ENCODE peak calls at places on chromosome 19, in four cellular contexts. Y, G, V and I are unnamed samples.
A peak's percentile ranks its signal among the peaks of the same experiment; 100 is the strongest.

GRCh38 chr19:1113278-1113985 is 9.6 kb downstream of the GPX4 start:
- DNase-seq in G (peak; percentile 84), V (peak; percentile 98), Y (peak; percentile 93), I (peak; percentile 95)

GRCh38 chr19:840519-841206 is at the start of gene PRTN3:
- DNase-seq in V (no peak), G (no peak), Y (no peak), I (no peak)

GRCh38 chr19:10516671-10517286 is 468 bp downstream of the S1PR5 start:
- DNase-seq in V (no peak), G (no peak), Y (no peak), I (no peak)

GRCh38 chr19:9597027-9597426 is 12.7 kb upstream of the ZNF121 start:
- DNase-seq in V (no peak), G (no peak), Y (peak; percentile 94), I (no peak)

GRCh38 chr19:45640849-45641273 is 1.7 kb upstream of the EML2 start:
- DNase-seq in G (no peak), V (peak; percentile 73), Y (no peak), I (peak; percentile 79)

GRCh38 chr19:4390862-4391693 is 9.3 kb downstream of the SH3GL1 start:
- DNase-seq in G (no peak), Y (peak; percentile 61), V (no peak), I (no peak)

GRCh38 chr19:11203194-11204075 is 6.1 kb upstream of the KANK2 start:
- DNase-seq in G (peak; percentile 42), Y (peak; percentile 87), V (peak; percentile 71), I (peak; percentile 48)

GRCh38 chr19:44869728-44870470 is 21.2 kb upstream of the TOMM40 start:
- DNase-seq in G (no peak), V (no peak), Y (peak; percentile 92), I (no peak)

GRCh38 chr19:33685541-33685940 is 63.8 kb downstream of the CHST8 start:
- DNase-seq in Y (no peak), V (peak; percentile 4), G (no peak), I (no peak)

GRCh38 chr19:37468961-37469777 is at the start of gene ZNF570:
- DNase-seq in G (peak; percentile 92), Y (peak; percentile 84), V (peak; percentile 92), I (peak; percentile 92)

GRCh38 chr19:49362048-49362925 is at the start of gene TEAD2:
- DNase-seq in V (peak; percentile 79), G (no peak), Y (peak; percentile 22), I (peak; percentile 12)

GRCh38 chr19:27745978-27746542 is 1466.9 kb downstream of the UQCRFS1 start:
- DNase-seq in V (no peak), G (no peak), Y (no peak), I (no peak)

GRCh38 chr19:3065675-3066357 is 3.5 kb upstream of the TLE5 start:
- DNase-seq in G (no peak), V (peak; percentile 64), Y (no peak), I (no peak)

GRCh38 chr19:610801-611505 is 21.3 kb downstream of the HCN2 start:
- DNase-seq in G (peak; percentile 79), Y (peak; percentile 72), V (no peak), I (peak; percentile 75)

GRCh38 chr19:41694831-41695635 is 7.0 kb upstream of the CEACAM7 start:
- DNase-seq in G (no peak), Y (no peak), V (peak; percentile 9), I (no peak)

DNA sequence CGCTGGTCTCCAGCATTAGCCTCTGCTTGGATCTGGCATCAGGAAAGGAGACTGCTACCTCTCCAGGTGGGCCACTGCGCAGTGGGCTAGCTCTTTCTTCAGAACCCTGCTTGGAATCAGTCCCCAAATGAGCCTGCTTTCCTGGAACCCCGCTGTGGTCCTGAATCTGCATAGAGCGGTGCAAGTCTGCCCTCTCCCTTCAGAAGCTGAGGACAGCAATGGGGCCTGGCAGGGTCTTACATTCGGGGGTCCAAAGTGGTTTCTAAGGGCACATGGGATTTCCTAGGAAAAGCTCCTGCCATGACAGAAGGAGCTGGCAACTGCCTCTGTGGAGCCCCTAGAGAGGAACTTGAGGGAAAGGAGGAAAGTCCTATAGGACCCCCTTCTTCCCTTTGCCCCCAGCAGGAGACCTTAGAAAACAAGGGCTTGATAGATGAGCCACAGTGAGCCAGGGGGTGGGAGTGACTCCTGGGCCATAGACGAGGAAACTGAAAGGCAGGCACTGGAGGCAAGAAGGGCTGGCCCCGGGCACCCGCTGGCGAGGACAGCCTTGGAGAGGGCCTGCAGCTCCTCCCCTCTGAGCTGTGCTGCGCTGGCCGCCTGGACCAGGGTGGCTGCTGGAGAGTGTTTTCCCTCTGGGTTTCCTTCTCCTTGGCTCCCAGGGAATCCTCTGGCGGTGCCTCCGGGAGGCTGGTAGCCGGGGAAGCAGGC is 1.4 kb upstream of the VSTM2B start:
- DNase-seq in V (peak; percentile 12), Y (no peak), G (no peak), I (no peak)
- TF ChIP-seq CTCF in V (no peak), Y (no peak), G (no peak), I (no peak)

GRCh38 chr19:48006762-48007161 is 12.3 kb downstream of the ELSPBP1 start:
- DNase-seq in Y (no peak), G (peak; percentile 8), V (no peak), I (peak; percentile 23)
- TF ChIP-seq CTCF in Y (peak; percentile 12), G (peak; percentile 56), V (no peak), I (peak; percentile 16)

DNA sequence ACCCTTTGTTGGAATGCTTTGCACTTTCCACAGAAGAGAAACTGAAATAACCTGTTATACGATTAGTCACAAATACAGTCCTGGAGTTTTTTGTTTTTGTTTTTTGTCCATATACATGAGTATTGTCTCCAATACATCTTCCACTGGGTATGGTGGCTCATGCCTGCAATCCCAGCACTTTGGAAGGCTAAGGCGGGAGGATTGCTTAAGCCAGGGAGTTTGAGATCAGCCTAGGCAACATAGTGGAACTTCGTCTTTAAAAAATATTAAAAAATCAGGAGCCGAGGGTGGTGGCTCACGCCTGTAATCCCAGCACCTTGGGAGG is 25.0 kb downstream of the AP2S1 start:
- DNase-seq in V (no peak), G (no peak), Y (no peak), I (no peak)
- TF ChIP-seq CTCF in V (no peak), G (no peak), Y (no peak), I (no peak)

GRCh38 chr19:23440207-23440606 is 44.9 kb upstream of the ZNF91 start:
- DNase-seq in Y (no peak), G (no peak), V (no peak), I (peak; percentile 30)
- TF ChIP-seq CTCF in Y (peak; percentile 15), G (peak; percentile 49), V (no peak), I (no peak)

GRCh38 chr19:17052439-17052838 is 22.8 kb downstream of the HAUS8 start:
- DNase-seq in Y (peak; percentile 60), G (peak; percentile 27), V (no peak), I (peak; percentile 24)
- TF ChIP-seq CTCF in Y (peak; percentile 64), G (peak; percentile 65), V (peak; percentile 33), I (no peak)

DNA sequence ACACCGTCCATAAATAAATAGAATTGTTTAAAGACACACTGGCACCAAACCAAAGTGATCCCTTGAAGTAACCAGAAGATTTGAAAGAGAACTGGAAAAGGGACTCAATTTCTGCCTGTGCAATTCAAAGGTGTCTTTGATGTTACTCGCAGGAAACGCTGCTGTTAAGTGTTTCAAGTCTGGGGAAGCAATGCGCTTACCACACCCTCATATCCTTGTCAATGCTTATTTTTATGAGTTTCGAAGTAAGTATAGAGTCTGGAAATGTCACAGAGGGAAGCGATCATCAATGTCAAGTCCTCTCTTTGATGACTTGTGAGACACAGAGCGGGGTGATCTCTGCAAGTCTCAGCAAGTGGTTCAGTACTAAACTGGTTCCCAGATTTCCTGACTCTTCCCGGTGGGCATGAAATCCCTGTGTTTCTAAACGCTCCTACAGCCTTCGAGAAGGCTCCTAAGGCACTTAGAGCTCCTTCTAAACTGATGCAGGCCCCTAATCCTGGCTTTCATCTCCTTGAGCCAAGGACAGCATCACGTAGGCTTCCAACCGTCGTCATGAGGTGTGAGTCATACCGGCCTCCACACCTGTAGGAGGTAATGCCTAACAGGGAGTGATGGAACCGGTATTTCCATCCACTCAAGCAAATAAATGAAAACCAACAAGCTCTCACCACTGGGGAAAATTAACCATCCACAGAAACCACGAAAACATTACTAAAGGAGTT is 22.8 kb downstream of the SYDE1 start:
- DNase-seq in Y (no peak), V (no peak), G (peak; percentile 33), I (peak; percentile 57)
- TF ChIP-seq CTCF in Y (no peak), V (no peak), G (no peak), I (no peak)

GRCh38 chr19:23436944-23437343 is 41.7 kb upstream of the ZNF91 start:
- DNase-seq in V (no peak), Y (peak; percentile 2), G (no peak), I (peak; percentile 12)

GRCh38 chr19:23440791-23441190 is 45.5 kb upstream of the ZNF91 start:
- DNase-seq in V (no peak), Y (no peak), G (peak; percentile 20), I (peak; percentile 37)

GRCh38 chr19:23439623-23440022 is 44.4 kb upstream of the ZNF91 start:
- DNase-seq in V (no peak), Y (peak; percentile 7), G (no peak), I (peak; percentile 16)

GRCh38 chr19:23437901-23438300 is 42.6 kb upstream of the ZNF91 start:
- DNase-seq in V (no peak), G (no peak), Y (no peak), I (no peak)

GRCh38 chr19:23436318-23436717 is 41.0 kb upstream of the ZNF91 start:
- DNase-seq in V (no peak), G (peak; percentile 23), Y (no peak), I (peak; percentile 44)
- TF ChIP-seq CTCF in V (no peak), G (peak; percentile 47), Y (peak; percentile 28), I (no peak)

GRCh38 chr19:12993562-12993961 is 1.7 kb upstream of the NFIX start:
- DNase-seq in Y (no peak), G (no peak), V (no peak), I (no peak)
- TF ChIP-seq CTCF in Y (no peak), G (no peak), V (no peak), I (no peak)